ENCODE peak calls at places on chromosomes 13 and 19, in six cellular contexts. R is mammary epithelial cell, V is tibial nerve, T is type B pancreatic cell, M is neural progenitor cell, U is GM13977. P is an unnamed sample.

GRCh38 chr13:32938907-32939306 is 77.3 kb upstream of the KL start:
- DNase-seq in R (peak; percentile 50), V (no peak), T (no peak), M (no peak), U (no peak), P (no peak)

GRCh38 chr13:105638446-105638845 is 897.0 kb downstream of the EFNB2 start:
- DNase-seq in R (peak; percentile 43), V (no peak), T (no peak), M (no peak), U (no peak), P (no peak)

GRCh38 chr19:35213678-35214632 is 14.6 kb downstream of the FAM187B start:
- DNase-seq in R (peak; percentile 94), V (peak; percentile 33), T (no peak), M (no peak), U (peak; percentile 39), P (peak; percentile 93)

GRCh38 chr19:28393574-28394336 is 819.2 kb downstream of the UQCRFS1 start:
- DNase-seq in R (no peak), V (no peak), T (no peak), M (peak; percentile 37), U (no peak), P (peak; percentile 85)

GRCh38 chr19:41521860-41522555 is 54.0 kb upstream of the CEACAM21 start:
- DNase-seq in R (no peak), V (no peak), T (no peak), M (peak; percentile 17), U (peak; percentile 33), P (no peak)

GRCh38 chr19:15235796-15236195 is 3.5 kb upstream of the EPHX3 start:
- DNase-seq in R (no peak), V (no peak), T (no peak), M (no peak), U (no peak), P (no peak)

GRCh38 chr13:60642552-60642951 is 245.5 kb downstream of the TDRD3 start:
- DNase-seq in R (no peak), V (no peak), T (no peak), M (no peak), U (no peak), P (no peak)

GRCh38 chr13:74450976-74451375 is 316.8 kb upstream of the KLF12 start:
- DNase-seq in R (peak; percentile 22), V (no peak), T (no peak), M (no peak), U (no peak), P (no peak)

GRCh38 chr19:28159065-28159464 is 1053.9 kb downstream of the UQCRFS1 start:
- DNase-seq in R (no peak), V (no peak), T (no peak), M (no peak), U (no peak), P (no peak)

GRCh38 chr13:97743946-97744345 is 209.5 kb upstream of the IPO5 start:
- DNase-seq in R (no peak), V (no peak), T (no peak), M (no peak), U (no peak), P (no peak)

GRCh38 chr19:6825076-6825774 is 52.7 kb downstream of the VAV1 start:
- DNase-seq in R (no peak), V (no peak), T (no peak), M (no peak), U (no peak), P (no peak)

GRCh38 chr13:74045583-74045982 is 88.6 kb downstream of the KLF12 start:
- DNase-seq in R (no peak), V (no peak), T (no peak), M (no peak), U (no peak), P (no peak)

GRCh38 chr13:34340534-34340933 is 522.6 kb downstream of the RFC3 start:
- DNase-seq in R (peak; percentile 90), V (no peak), T (no peak), M (no peak), U (no peak), P (no peak)

GRCh38 chr13:63124863-63125262 is 1709.2 kb upstream of the PCDH20 start:
- DNase-seq in R (no peak), V (no peak), T (no peak), M (no peak), U (no peak), P (peak; percentile 14)

GRCh38 chr13:60396783-60397692 is at the start of gene TDRD3:
- DNase-seq in R (peak; percentile 82), V (peak; percentile 53), T (peak; percentile 86), M (peak; percentile 92), U (peak; percentile 89), P (peak; percentile 88)

GRCh38 chr19:44588753-44589112 is 24.6 kb upstream of the IGSF23 start:
- DNase-seq in R (no peak), V (no peak), T (no peak), M (no peak), U (no peak), P (no peak)

GRCh38 chr19:44951179-44952159 is 3.7 kb upstream of the CLPTM1 start:
- DNase-seq in R (peak; percentile 53), V (peak; percentile 27), T (no peak), M (peak; percentile 92), U (peak; percentile 78), P (peak; percentile 88)

GRCh38 chr13:33262069-33262487 is 23.5 kb downstream of the STARD13 start:
- DNase-seq in R (peak; percentile 91), V (no peak), T (no peak), M (peak; percentile 12), U (no peak), P (no peak)

GRCh38 chr13:86409466-86410241 is 610.4 kb upstream of the SLITRK6 start:
- DNase-seq in R (no peak), V (no peak), T (no peak), M (no peak), U (no peak), P (no peak)

GRCh38 chr13:95641961-95642621 is 2.4 kb downstream of the DZIP1 start:
- DNase-seq in R (peak; percentile 46), V (no peak), T (no peak), M (peak; percentile 80), U (peak; percentile 34), P (no peak)

GRCh38 chr13:113930711-113931637 is 42.9 kb downstream of the C13orf46 start:
- DNase-seq in R (no peak), V (peak; percentile 4), T (peak; percentile 64), M (no peak), U (no peak), P (no peak)

GRCh38 chr13:111917086-111917485 is 149.9 kb upstream of the SOX1 start:
- DNase-seq in R (no peak), V (no peak), T (no peak), M (no peak), U (no peak), P (no peak)

GRCh38 chr13:27919934-27920676 is at the start of gene PDX1:
- DNase-seq in R (peak; percentile 46), V (no peak), T (no peak), M (peak; percentile 82), U (peak; percentile 33), P (no peak)

GRCh38 chr13:33863390-33863789 is 45.4 kb downstream of the RFC3 start:
- DNase-seq in R (peak; percentile 66), V (no peak), T (no peak), M (no peak), U (no peak), P (no peak)

GRCh38 chr19:3690551-3691371 is 9.5 kb downstream of the PIP5K1C start:
- DNase-seq in R (no peak), V (no peak), T (no peak), M (no peak), U (no peak), P (no peak)

GRCh38 chr13:34657716-34658115 is 284.4 kb upstream of the NBEA start:
- DNase-seq in R (peak; percentile 75), V (no peak), T (no peak), M (no peak), U (no peak), P (no peak)

GRCh38 chr13:74554581-74555290 is 420.5 kb upstream of the KLF12 start:
- DNase-seq in R (no peak), V (no peak), T (no peak), M (no peak), U (no peak), P (no peak)

GRCh38 chr19:40690699-40691420 is 409 bp upstream of the NUMBL start:
- DNase-seq in R (peak; percentile 86), V (peak; percentile 98), T (peak; percentile 92), M (peak; percentile 97), U (peak; percentile 99), P (peak; percentile 88)

GRCh38 chr19:12864721-12865715 is 16.2 kb downstream of the DNASE2 start:
- DNase-seq in R (no peak), V (no peak), T (no peak), M (no peak), U (no peak), P (no peak)
- TF ChIP-seq CTCF in R (no peak), V (no peak), T (no peak), M (no peak), U (no peak), P (no peak)

GRCh38 chr13:39210961-39211534 is 172.8 kb downstream of the NHLRC3 start:
- DNase-seq in R (peak; percentile 28), V (no peak), T (no peak), M (no peak), U (no peak), P (no peak)
- TF ChIP-seq CTCF in R (no peak), V (no peak), T (no peak), M (peak; percentile 12), U (no peak), P (peak; percentile 44)

DNA sequence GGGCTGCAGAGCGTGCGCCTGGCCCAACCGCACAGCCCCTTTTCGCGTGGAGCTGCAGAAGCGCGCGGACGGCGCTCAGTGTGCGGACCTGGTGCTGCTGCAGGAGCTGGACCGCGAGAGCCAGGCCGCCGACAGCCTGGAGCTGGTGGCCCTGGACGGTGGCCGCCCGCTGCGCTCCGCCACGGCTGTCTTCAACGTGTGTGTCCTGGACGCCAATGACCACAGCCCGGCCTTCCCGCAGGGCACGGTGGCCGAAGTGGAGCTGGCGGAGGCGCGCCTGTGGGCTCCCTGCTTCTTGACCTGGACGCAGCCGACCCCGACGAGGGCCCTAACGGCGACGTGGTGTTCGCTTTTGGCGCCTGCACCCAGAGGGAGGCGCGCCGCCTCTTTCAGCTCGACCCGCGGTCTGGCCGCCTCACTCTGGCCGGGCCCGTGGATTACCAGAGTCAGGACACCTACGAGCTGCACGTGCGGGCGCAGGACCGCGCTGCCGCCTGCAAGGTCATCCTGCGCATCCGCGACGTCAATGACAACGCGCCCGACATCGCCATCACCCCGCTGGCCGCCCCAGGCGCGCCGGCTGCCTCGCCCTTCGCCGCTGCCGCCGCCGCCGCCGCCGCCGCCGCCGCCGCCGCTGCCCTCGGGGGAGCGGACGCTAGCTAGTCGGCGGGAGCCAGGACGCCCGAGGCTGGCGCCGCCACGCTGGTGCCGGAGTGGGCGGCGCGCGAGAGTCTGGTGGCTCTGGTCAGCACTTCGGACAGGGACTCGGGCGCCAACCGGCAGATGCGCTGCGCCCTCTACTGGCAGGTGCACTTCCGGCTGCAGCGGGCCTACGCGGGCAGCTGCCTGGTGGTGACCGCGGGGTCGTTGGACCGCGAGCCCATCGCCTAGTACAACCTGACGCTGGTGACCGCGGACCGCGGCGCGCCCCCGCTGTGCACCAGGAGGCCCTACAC is 172.2 kb downstream of the OLFM4 start:
- DNase-seq in R (no peak), V (no peak), T (peak; percentile 86), M (peak; percentile 96), U (peak; percentile 40), P (no peak)
- TF ChIP-seq CTCF in R (peak; percentile 54), V (peak; percentile 58), T (peak; percentile 92), M (peak; percentile 92), U (peak; percentile 32), P (no peak)

DNA sequence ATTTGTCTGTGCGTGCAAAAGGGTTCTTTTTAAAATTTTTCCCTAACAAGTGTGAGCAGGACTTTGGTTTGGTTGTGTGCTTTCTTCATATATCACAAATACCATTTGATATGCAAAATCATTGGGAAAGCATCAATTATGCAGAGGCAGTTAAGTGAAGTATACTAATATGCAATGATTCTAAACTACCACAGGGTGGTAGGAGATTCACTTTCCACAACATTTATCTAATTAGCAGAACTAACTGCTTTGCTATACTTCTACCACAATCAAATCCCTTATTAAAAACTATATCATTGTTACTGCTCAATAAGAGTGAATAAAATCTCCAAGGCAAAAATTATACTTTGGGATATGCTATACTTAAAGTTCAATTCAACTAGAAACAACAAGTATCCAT is 2738.9 kb upstream of the PCDH20 start:
- DNase-seq in R (no peak), V (no peak), T (no peak), M (no peak), U (no peak), P (no peak)
- TF ChIP-seq CTCF in R (peak; percentile 37), V (no peak), T (peak; percentile 55), M (peak; percentile 29), U (no peak), P (no peak)

P was measured in OCI-LY7.